ENCODE peak calls at places on chromosomes 12 and 14, in eight cellular contexts. K is SK-N-SH, R is HFF-Myc, U is A549, P is colonic mucosa, L is AG10803, C is HFFc6, M is WTC11. Y is an unnamed sample.

GRCh38 chr12:75979181-75979580 is 52.4 kb downstream of the PHLDA1 start:
- DNase-seq in C (peak), U (peak), K (no peak), P (no peak), L (peak), R (peak), M (no peak), Y (no peak)

GRCh38 chr14:63478024-63478423 is 65.2 kb downstream of the PPP2R5E start:
- DNase-seq in L (no peak), U (no peak), M (no peak), P (no peak), C (no peak), R (no peak), K (no peak), Y (no peak)

GRCh38 chr12:38155020-38155395 is 161.6 kb upstream of the ALG10B start:
- DNase-seq in M (no peak), C (no peak), L (no peak), K (no peak), P (no peak), R (no peak), U (no peak), Y (no peak)

GRCh38 chr12:92416385-92416812 is 270.8 kb upstream of the BTG1 start:
- DNase-seq in L (no peak), C (no peak), M (no peak), R (no peak), U (no peak), K (no peak), P (no peak), Y (no peak)

GRCh38 chr12:81284137-81284536 is 206.3 kb downstream of the ACSS3 start:
- DNase-seq in M (no peak), P (no peak), K (no peak), L (no peak), R (no peak), U (no peak), C (peak), Y (no peak)

GRCh38 chr12:108745641-108746040 is 14.3 kb upstream of the CORO1C start:
- DNase-seq in K (no peak), M (no peak), R (no peak), C (no peak), L (no peak), P (no peak), U (no peak), Y (peak)

GRCh38 chr14:76050250-76050649 is 64.7 kb downstream of the IFT43 start:
- DNase-seq in C (no peak), R (no peak), U (no peak), L (no peak), K (no peak), M (no peak), P (no peak), Y (no peak)

GRCh38 chr12:112214064-112214463 is 88.7 kb downstream of the TRAFD1 start:
- DNase-seq in C (no peak), M (no peak), P (no peak), U (no peak), K (no peak), R (no peak), L (no peak), Y (no peak)

GRCh38 chr14:65296402-65296801 is 116.1 kb upstream of the FUT8 start:
- DNase-seq in R (no peak), K (no peak), L (peak), P (no peak), M (no peak), U (no peak), C (no peak), Y (no peak)

GRCh38 chr12:115374480-115375187 is 690.7 kb upstream of the TBX3 start:
- DNase-seq in L (no peak), R (no peak), U (no peak), K (no peak), P (no peak), C (no peak), M (no peak), Y (no peak)

GRCh38 chr12:130126023-130126432 is 36.2 kb upstream of the FZD10 start:
- DNase-seq in M (no peak), U (peak), P (no peak), K (no peak), R (no peak), C (no peak), L (no peak), Y (no peak)

GRCh38 chr12:11545438-11546330 is 103.8 kb upstream of the ETV6 start:
- DNase-seq in K (peak), R (no peak), C (no peak), U (no peak), P (no peak), M (no peak), L (no peak), Y (no peak)

GRCh38 chr12:113783811-113784210 is 182.3 kb downstream of the RBM19 start:
- DNase-seq in M (no peak), P (no peak), L (no peak), U (no peak), R (no peak), C (no peak), K (no peak), Y (no peak)

GRCh38 chr12:113788020-113788856 is 177.9 kb downstream of the RBM19 start:
- DNase-seq in L (peak), U (no peak), R (peak), C (peak), P (no peak), K (no peak), M (no peak), Y (no peak)

GRCh38 chr12:113781415-113782198 is 184.5 kb downstream of the RBM19 start:
- DNase-seq in K (no peak), P (no peak), C (peak), R (peak), M (no peak), L (peak), U (no peak), Y (no peak)

GRCh38 chr12:113786107-113786506 is 180.0 kb downstream of the RBM19 start:
- DNase-seq in U (no peak), C (no peak), M (no peak), P (no peak), L (no peak), K (no peak), R (no peak), Y (no peak)
- TF ChIP-seq CTCF in U (no peak), C (peak), M (no peak), P (no peak), L (no peak), K (no peak), R (no peak), Y (no peak)

GRCh38 chr12:131756441-131756840 is 45.6 kb downstream of the SFSWAP start:
- DNase-seq in U (no peak), M (no peak), K (no peak), L (no peak), C (no peak), P (no peak), R (no peak), Y (no peak)

GRCh38 chr12:131753757-131754156 is 42.9 kb downstream of the SFSWAP start:
- DNase-seq in L (no peak), M (no peak), K (no peak), U (no peak), R (no peak), P (no peak), C (no peak), Y (no peak)

GRCh38 chr12:131754184-131754583 is 43.3 kb downstream of the SFSWAP start:
- DNase-seq in U (no peak), L (no peak), K (no peak), C (no peak), P (no peak), R (no peak), M (no peak), Y (no peak)

GRCh38 chr12:131757111-131757510 is 46.2 kb downstream of the SFSWAP start:
- DNase-seq in C (no peak), U (no peak), M (no peak), K (no peak), R (no peak), L (no peak), P (no peak), Y (no peak)

DNA sequence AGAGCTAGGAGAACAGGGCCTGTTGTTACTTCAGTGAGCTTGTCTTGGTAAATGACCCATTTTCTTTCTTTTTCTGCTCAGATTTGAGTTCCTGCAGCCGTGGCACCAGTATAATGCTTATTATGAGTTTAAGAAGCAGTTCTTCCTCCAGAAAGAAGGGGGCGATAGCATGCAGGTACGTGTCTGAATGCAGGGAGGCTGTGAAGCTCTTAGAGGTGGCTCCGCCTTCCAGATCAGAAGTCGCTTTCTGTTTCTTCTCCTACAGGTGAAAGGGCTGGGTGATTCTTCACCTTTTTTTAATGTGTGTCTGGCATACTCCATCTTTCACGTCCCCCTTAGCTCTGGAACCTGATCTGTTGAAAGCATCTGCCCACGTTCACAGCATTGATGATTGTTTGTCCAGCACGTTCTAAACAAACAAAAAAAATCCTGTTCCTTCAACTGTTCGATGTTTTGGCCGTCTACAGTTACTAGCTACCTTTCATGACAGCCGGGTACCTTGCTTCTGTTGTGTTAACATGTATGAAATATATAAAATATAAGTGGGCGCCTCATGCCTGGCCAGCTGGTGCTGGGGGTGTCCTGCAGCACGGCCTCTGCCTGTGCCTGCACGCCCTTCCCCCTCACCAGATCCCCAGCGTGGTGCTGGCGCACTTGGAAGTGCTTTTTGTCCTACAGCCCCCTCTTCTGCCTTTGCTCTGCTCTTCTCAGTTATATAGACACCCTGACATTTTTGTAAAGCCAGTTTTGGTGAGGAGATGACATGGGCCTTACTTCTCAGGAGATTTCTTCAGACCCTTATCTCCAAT is 44.6 kb downstream of the SFSWAP start:
- DNase-seq in C (no peak), U (peak), P (no peak), K (peak), M (peak), L (peak), R (no peak), Y (no peak)
- TF ChIP-seq CTCF in C (peak), U (no peak), P (no peak), K (peak), M (peak), L (peak), R (peak), Y (peak)

GRCh38 chr12:2642176-2642892 is 152.4 kb upstream of the FKBP4 start:
- DNase-seq in M (peak), K (no peak), L (no peak), R (no peak), C (no peak), U (no peak), P (no peak), Y (peak)

GRCh38 chr12:2640709-2641108 is 154.1 kb upstream of the FKBP4 start:
- DNase-seq in U (peak), R (peak), K (no peak), L (peak), P (no peak), C (peak), M (peak), Y (peak)

GRCh38 chr12:2641761-2642160 is 153.0 kb upstream of the FKBP4 start:
- DNase-seq in C (no peak), K (no peak), M (peak), U (no peak), R (no peak), P (no peak), L (no peak), Y (no peak)

GRCh38 chr12:2640281-2640680 is 154.5 kb upstream of the FKBP4 start:
- DNase-seq in R (peak), K (no peak), L (peak), C (no peak), U (peak), P (no peak), M (peak), Y (peak)

GRCh38 chr12:2641209-2641608 is 153.6 kb upstream of the FKBP4 start:
- DNase-seq in K (no peak), R (peak), U (peak), L (peak), C (peak), P (no peak), M (peak), Y (no peak)
- TF ChIP-seq CTCF in K (peak), R (peak), U (peak), L (peak), C (peak), P (no peak), M (no peak), Y (no peak)

DNA sequence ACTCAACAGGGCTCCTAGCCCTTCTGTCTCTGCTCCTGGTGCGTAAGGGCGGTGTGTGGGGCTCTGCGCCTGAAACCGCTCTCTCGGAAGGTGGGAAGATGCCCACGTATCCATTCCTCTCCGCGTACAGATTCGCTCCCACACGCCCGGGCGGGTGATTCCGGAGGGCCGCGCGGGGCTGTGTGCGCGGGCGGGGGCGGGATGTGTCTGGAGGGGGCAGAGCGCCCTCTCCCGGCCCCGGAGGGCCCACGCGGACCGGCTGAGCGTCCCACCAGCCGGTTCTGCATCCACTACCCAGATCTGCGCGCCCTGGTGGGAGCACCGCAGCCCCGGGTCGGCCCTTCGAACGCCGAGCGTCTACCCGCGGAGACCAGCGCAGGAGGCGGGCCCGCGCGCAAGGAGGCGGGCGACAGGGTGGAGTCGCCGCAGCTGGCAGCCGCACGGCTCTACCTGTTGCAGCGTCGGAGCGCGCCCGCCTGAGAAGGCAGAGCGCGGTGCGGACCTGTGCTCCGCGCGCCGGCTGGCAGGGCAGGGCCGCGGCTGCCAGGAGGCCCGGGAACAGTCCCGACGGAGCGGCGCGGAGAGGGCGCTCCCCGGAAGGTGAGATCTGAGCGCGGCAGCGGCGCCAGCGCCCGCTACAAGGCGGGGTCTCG is 1.4 kb upstream of the KCNK13 start:
- DNase-seq in L (peak), C (no peak), R (no peak), K (peak), M (peak), U (peak), P (peak), Y (peak)
- TF ChIP-seq CTCF in L (peak), C (peak), R (peak), K (peak), M (peak), U (peak), P (peak), Y (no peak)

DNA sequence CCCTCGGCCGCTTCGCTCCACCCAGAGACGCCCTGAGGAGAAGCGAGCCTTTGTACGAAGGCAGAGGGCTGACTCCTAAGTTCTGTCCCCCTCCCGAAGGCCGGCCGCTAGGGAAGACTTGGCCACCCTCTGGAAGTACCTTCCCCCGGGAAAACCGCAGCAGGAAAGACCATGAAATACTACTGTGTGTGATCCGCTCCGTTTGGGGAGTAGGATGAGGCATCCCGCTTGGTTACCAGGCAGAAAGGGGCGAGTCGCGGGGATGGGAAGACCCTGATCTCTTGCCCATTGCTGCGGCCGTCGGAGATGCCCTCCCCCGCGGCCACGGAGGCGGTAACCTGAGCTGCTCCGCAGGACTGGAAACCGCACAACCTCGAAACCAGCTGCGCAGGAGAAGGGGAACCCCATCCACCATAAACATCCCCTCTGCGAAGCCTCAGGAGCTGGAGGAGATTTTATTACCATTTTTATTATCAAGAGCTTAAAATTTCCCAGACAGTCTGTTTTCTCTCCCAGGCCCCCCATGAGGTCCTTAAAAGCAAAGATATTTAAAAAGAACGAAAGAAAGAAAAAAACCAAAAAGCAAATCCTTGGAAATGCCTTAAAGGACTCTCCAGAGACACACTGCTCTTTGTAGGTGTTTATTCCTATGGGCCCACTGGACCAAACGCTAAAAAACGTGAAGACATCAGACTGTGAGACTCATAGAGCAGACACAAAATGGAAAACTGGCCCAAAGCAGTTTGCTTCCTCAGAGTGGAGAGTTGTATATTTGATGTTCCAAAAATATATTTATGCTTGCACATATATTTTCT is 965 bp upstream of the NID2 start:
- DNase-seq in C (no peak), M (peak), P (peak), K (no peak), R (no peak), L (peak), U (no peak), Y (no peak)
- TF ChIP-seq CTCF in C (no peak), M (no peak), P (no peak), K (no peak), R (no peak), L (peak), U (no peak), Y (no peak)

GRCh38 chr12:90690120-90690519 is 264.9 kb downstream of the CCER1 start:
- DNase-seq in R (no peak), L (no peak), U (no peak), K (no peak), M (no peak), P (no peak), C (no peak), Y (no peak)
- TF ChIP-seq CTCF in R (no peak), L (no peak), U (no peak), K (no peak), M (no peak), P (no peak), C (no peak), Y (no peak)

GRCh38 chr12:56948881-56949280 is 8.5 kb downstream of the RDH16 start:
- DNase-seq in L (no peak), K (no peak), U (no peak), R (no peak), M (no peak), P (no peak), C (no peak), Y (no peak)

GRCh38 chr12:56953314-56953713 is 4.1 kb downstream of the RDH16 start:
- DNase-seq in U (no peak), M (no peak), L (no peak), C (no peak), P (no peak), K (no peak), R (no peak), Y (no peak)

GRCh38 chr12:56943878-56944277 is 9.7 kb upstream of the SDR9C7 start:
- DNase-seq in U (no peak), K (no peak), L (no peak), R (no peak), P (no peak), C (no peak), M (no peak), Y (no peak)

GRCh38 chr12:56951582-56952339 is 5.6 kb downstream of the RDH16 start:
- DNase-seq in C (no peak), L (no peak), R (no peak), U (no peak), K (no peak), M (no peak), P (peak), Y (no peak)

GRCh38 chr12:56947633-56948535 is 9.5 kb downstream of the RDH16 start:
- DNase-seq in P (no peak), C (peak), M (peak), R (no peak), U (peak), L (no peak), K (no peak), Y (no peak)
- TF ChIP-seq CTCF in P (no peak), C (peak), M (no peak), R (no peak), U (peak), L (no peak), K (no peak), Y (peak)

Y was measured in Peyer's patch.